ENCODE peak calls at places on chromosomes 12 and 14, in eight cellular contexts. P is activated naive CD4-positive, alpha-beta T cell; W is posterior cingulate gyrus; T is RKO; G is suprapubic skin; I is HFF-Myc; X is IMR-90; D is NCI-H2029. Q is an unnamed sample.

GRCh38 chr12:60162988-60163720 is 567.3 kb downstream of the SLC16A7 start:
- DNase-seq in P (no peak), T (no peak), W (no peak), I (no peak), G (no peak), D (no peak), X (no peak), Q (no peak)

GRCh38 chr12:53418221-53418620 is 5.4 kb upstream of the AMHR2 start:
- DNase-seq in P (no peak), T (no peak), D (no peak), I (no peak), G (no peak), W (no peak), X (no peak), Q (no peak)

GRCh38 chr14:75979641-75980422 is 2.0 kb downstream of the TGFB3 start:
- DNase-seq in I (no peak), W (peak), P (no peak), X (no peak), D (no peak), G (no peak), T (no peak), Q (peak)

GRCh38 chr12:50914872-50915484 is 37.4 kb upstream of the HIGD1C start:
- DNase-seq in T (no peak), W (no peak), P (no peak), I (no peak), X (no peak), G (no peak), D (no peak), Q (no peak)

GRCh38 chr12:16587514-16587913 is 18.4 kb downstream of the LMO3 start:
- DNase-seq in X (no peak), G (no peak), I (no peak), P (no peak), D (no peak), T (no peak), W (no peak), Q (no peak)

GRCh38 chr12:127230843-127231260 is 1036.1 kb upstream of the TMEM132C start:
- DNase-seq in D (no peak), T (peak), X (peak), G (no peak), I (peak), P (no peak), W (no peak), Q (peak)

GRCh38 chr12:95975491-95975890 is 20.7 kb downstream of the HAL start:
- DNase-seq in P (no peak), X (no peak), D (no peak), T (no peak), G (no peak), I (no peak), W (no peak), Q (no peak)

GRCh38 chr14:99966030-99966429 is 99.2 kb upstream of the EVL start:
- DNase-seq in P (no peak), X (no peak), W (no peak), D (no peak), I (no peak), G (no peak), T (no peak), Q (no peak)

GRCh38 chr12:105729372-105729771 is 398.9 kb downstream of the C12orf75 start:
- DNase-seq in I (no peak), W (no peak), D (no peak), T (no peak), X (no peak), P (no peak), G (no peak), Q (no peak)

GRCh38 chr14:54976316-54976715 is 50.6 kb downstream of the WDHD1 start:
- DNase-seq in T (peak), D (no peak), G (no peak), P (no peak), I (peak), X (peak), W (no peak), Q (peak)

GRCh38 chr12:12557733-12558132 is 4.9 kb downstream of the DUSP16 start:
- DNase-seq in P (no peak), I (no peak), X (no peak), G (no peak), T (no peak), W (no peak), D (no peak), Q (no peak)

GRCh38 chr14:56660677-56661389 is 81.2 kb downstream of the TMEM260 start:
- DNase-seq in I (no peak), X (no peak), D (peak), T (no peak), W (no peak), G (no peak), P (no peak), Q (no peak)

GRCh38 chr12:55974308-55974724 is 438 bp downstream of the RAB5B start:
- DNase-seq in P (peak), X (peak), G (no peak), D (peak), T (peak), W (no peak), I (no peak), Q (peak)

GRCh38 chr14:104650057-104650980 is 39.1 kb upstream of the INF2 start:
- DNase-seq in P (peak), I (no peak), G (no peak), D (no peak), X (peak), T (peak), W (peak), Q (peak)

GRCh38 chr12:63997198-63997597 is 152.7 kb downstream of the SRGAP1 start:
- DNase-seq in I (no peak), T (no peak), D (no peak), W (no peak), G (no peak), P (no peak), X (no peak), Q (peak)

GRCh38 chr12:76020281-76020680 is 11.3 kb downstream of the PHLDA1 start:
- DNase-seq in X (peak), G (no peak), I (no peak), T (peak), D (no peak), W (no peak), P (no peak), Q (peak)

GRCh38 chr14:40656301-40656700 is 950.4 kb upstream of the LRFN5 start:
- DNase-seq in G (no peak), P (no peak), W (no peak), D (peak), X (no peak), T (no peak), I (no peak), Q (no peak)